ENCODE peak calls at places on chromosomes 3 and 15, in four cellular contexts. One of them, this sample, is unnamed.

GRCh38 chr15:67833504-67834248 is 6.2 kb downstream of the RNU6-1 start:
- DNase-seq in heart left ventricle: no peak
- DNase-seq in esophagus squamous epithelium: no peak
- DNase-seq in astrocyte of the spinal cord: peak; percentile 31
- DNase-seq in this sample: peak; percentile 50

GRCh38 chr3:135864060-135864459 is 101.5 kb upstream of the PPP2R3A start:
- DNase-seq in heart left ventricle: no peak
- DNase-seq in esophagus squamous epithelium: no peak
- DNase-seq in astrocyte of the spinal cord: no peak
- DNase-seq in this sample: no peak

GRCh38 chr3:150521458-150521857 is 24.8 kb downstream of the SERP1 start:
- DNase-seq in heart left ventricle: no peak
- DNase-seq in esophagus squamous epithelium: no peak
- DNase-seq in astrocyte of the spinal cord: no peak
- DNase-seq in this sample: no peak

GRCh38 chr15:71109130-71109529 is 6.1 kb upstream of the THSD4 start:
- DNase-seq in heart left ventricle: no peak
- DNase-seq in esophagus squamous epithelium: no peak
- DNase-seq in astrocyte of the spinal cord: peak; percentile 56
- DNase-seq in this sample: peak; percentile 14

GRCh38 chr15:47670365-47670764 is 46.9 kb upstream of the SEMA6D start:
- DNase-seq in heart left ventricle: no peak
- DNase-seq in esophagus squamous epithelium: no peak
- DNase-seq in astrocyte of the spinal cord: no peak
- DNase-seq in this sample: no peak

GRCh38 chr15:62809106-62809967 is 233.2 kb upstream of the TPM1 start:
- DNase-seq in heart left ventricle: no peak
- DNase-seq in esophagus squamous epithelium: no peak
- DNase-seq in astrocyte of the spinal cord: peak; percentile 58
- DNase-seq in this sample: peak; percentile 94

GRCh38 chr3:83946554-83946953 is 1012.2 kb upstream of the CADM2 start:
- DNase-seq in heart left ventricle: no peak
- DNase-seq in esophagus squamous epithelium: no peak
- DNase-seq in astrocyte of the spinal cord: peak; percentile 9
- DNase-seq in this sample: no peak

GRCh38 chr3:112122870-112123269 is 10.2 kb downstream of the GCSAM start:
- DNase-seq in heart left ventricle: no peak
- DNase-seq in esophagus squamous epithelium: no peak
- DNase-seq in astrocyte of the spinal cord: no peak
- DNase-seq in this sample: no peak

GRCh38 chr3:23612296-23612891 is 193.4 kb upstream of the UBE2E1 start:
- DNase-seq in heart left ventricle: peak; percentile 37
- DNase-seq in esophagus squamous epithelium: no peak
- DNase-seq in astrocyte of the spinal cord: peak; percentile 43
- DNase-seq in this sample: peak; percentile 13

GRCh38 chr15:20106026-20106425 is 435.6 kb downstream of the GOLGA6L6 start:
- DNase-seq in heart left ventricle: peak; percentile 26
- DNase-seq in esophagus squamous epithelium: no peak
- DNase-seq in astrocyte of the spinal cord: no peak
- DNase-seq in this sample: no peak

GRCh38 chr3:34012102-34012461 is 213.7 kb downstream of the PDCD6IP start:
- DNase-seq in heart left ventricle: no peak
- DNase-seq in esophagus squamous epithelium: no peak
- DNase-seq in astrocyte of the spinal cord: peak; percentile 96
- DNase-seq in this sample: peak; percentile 93

GRCh38 chr3:72890166-72890925 is 2.5 kb downstream of the GXYLT2 start:
- DNase-seq in heart left ventricle: no peak
- DNase-seq in esophagus squamous epithelium: no peak
- DNase-seq in astrocyte of the spinal cord: no peak
- DNase-seq in this sample: no peak

This sample was measured in mesenchymal stem cell.